ENCODE peak calls at places on chromosomes 6 and 20, in seven cellular contexts. Y, Z, H, G, Q, N and P are unnamed samples.

GRCh38 chr20:59402697-59403096 is 102.3 kb downstream of the EDN3 start:
- DNase-seq in Y (no peak), Z (no peak), H (no peak), G (no peak), Q (no peak), N (no peak), P (no peak)

GRCh38 chr6:127939442-127940066 is 38.7 kb upstream of the THEMIS start:
- DNase-seq in Y (no peak), Z (no peak), H (no peak), G (no peak), Q (peak), N (no peak), P (no peak)

GRCh38 chr6:71190809-71191208 is 97.8 kb upstream of the OGFRL1 start:
- DNase-seq in Y (no peak), Z (no peak), H (no peak), G (no peak), Q (no peak), N (no peak), P (no peak)

GRCh38 chr20:3749689-3750639 is 17.5 kb downstream of the HSPA12B start:
- DNase-seq in Y (peak), Z (peak), H (peak), G (no peak), Q (peak), N (no peak), P (no peak)

GRCh38 chr6:124879110-124879991 is 82.9 kb upstream of the RNF217 start:
- DNase-seq in Y (no peak), Z (no peak), H (no peak), G (no peak), Q (peak), N (no peak), P (no peak)

GRCh38 chr20:20297181-20297580 is 70.7 kb upstream of the INSM1 start:
- DNase-seq in Y (no peak), Z (no peak), H (no peak), G (no peak), Q (no peak), N (no peak), P (no peak)

GRCh38 chr6:163354779-163355431 is 59.6 kb upstream of the QKI start:
- DNase-seq in Y (no peak), Z (peak), H (no peak), G (no peak), Q (no peak), N (no peak), P (peak)

GRCh38 chr6:38773338-38773737 is 58.2 kb downstream of the DNAH8 start:
- DNase-seq in Y (no peak), Z (no peak), H (no peak), G (no peak), Q (peak), N (no peak), P (no peak)

GRCh38 chr6:50056242-50056641 is 6.5 kb upstream of the DEFB112 start:
- DNase-seq in Y (no peak), Z (no peak), H (no peak), G (no peak), Q (no peak), N (no peak), P (no peak)

GRCh38 chr6:31396422-31397152 is 6.8 kb upstream of the MICA start:
- DNase-seq in Y (peak), Z (peak), H (peak), G (peak), Q (peak), N (peak), P (peak)

GRCh38 chr6:166707045-166707444 is 80.0 kb upstream of the RPS6KA2 start:
- DNase-seq in Y (peak), Z (no peak), H (peak), G (no peak), Q (peak), N (no peak), P (no peak)

GRCh38 chr6:87944541-87944954 is 103.1 kb upstream of the SPACA1 start:
- DNase-seq in Y (no peak), Z (no peak), H (peak), G (no peak), Q (peak), N (peak), P (peak)

GRCh38 chr20:2822073-2822472 is 5.9 kb downstream of the TMEM239 start:
- DNase-seq in Y (no peak), Z (no peak), H (no peak), G (peak), Q (peak), N (no peak), P (peak)

GRCh38 chr6:69366831-69367230 is 430.0 kb downstream of the LMBRD1 start:
- DNase-seq in Y (no peak), Z (no peak), H (no peak), G (no peak), Q (no peak), N (no peak), P (no peak)

GRCh38 chr6:32622545-32623401 is 14.4 kb upstream of the HLA-DQA1 start:
- DNase-seq in Y (no peak), Z (no peak), H (no peak), G (no peak), Q (peak), N (no peak), P (peak)

GRCh38 chr6:91142154-91142553 is 555.3 kb upstream of the MAP3K7 start:
- DNase-seq in Y (no peak), Z (no peak), H (no peak), G (no peak), Q (no peak), N (no peak), P (no peak)

GRCh38 chr20:50585678-50586077 is 75.5 kb downstream of the PTPN1 start:
- DNase-seq in Y (no peak), Z (no peak), H (peak), G (no peak), Q (no peak), N (no peak), P (no peak)

GRCh38 chr6:16733085-16733484 is 28.2 kb downstream of the ATXN1 start:
- DNase-seq in Y (no peak), Z (no peak), H (no peak), G (no peak), Q (no peak), N (no peak), P (no peak)

GRCh38 chr6:95431637-95432228 is 145.6 kb upstream of the MANEA start:
- DNase-seq in Y (no peak), Z (no peak), H (peak), G (no peak), Q (no peak), N (peak), P (peak)

GRCh38 chr6:142322504-142323198 is 20.8 kb downstream of the ADGRG6 start:
- DNase-seq in Y (no peak), Z (no peak), H (peak), G (no peak), Q (no peak), N (no peak), P (no peak)

GRCh38 chr20:38357653-38358207 is 11.4 kb downstream of the LBP start:
- DNase-seq in Y (peak), Z (no peak), H (no peak), G (no peak), Q (no peak), N (peak), P (no peak)

GRCh38 chr6:19837511-19838441 is 606 bp downstream of the ID4 start:
- DNase-seq in Y (no peak), Z (peak), H (no peak), G (no peak), Q (peak), N (no peak), P (peak)

GRCh38 chr6:26022166-26022510 is 59.5 kb downstream of the TRIM38 start:
- DNase-seq in Y (no peak), Z (peak), H (peak), G (no peak), Q (peak), N (peak), P (peak)

GRCh38 chr6:21914121-21914973 is 320.8 kb downstream of the SOX4 start:
- DNase-seq in Y (no peak), Z (no peak), H (no peak), G (no peak), Q (no peak), N (no peak), P (peak)